ENCODE peak calls at places on chromosomes 1 and 21, in four cellular contexts. D is fibroblast of pulmonary artery, M is PC-9, N is Daoy. X is an unnamed sample.

GRCh38 chr1:10897981-10898728 is 101.7 kb upstream of the CASZ1 start:
- DNase-seq in N (peak; percentile 87), M (peak; percentile 77), D (no peak), X (no peak)

GRCh38 chr1:184789899-184790298 is 35.2 kb upstream of the EDEM3 start:
- DNase-seq in M (no peak), D (no peak), N (no peak), X (no peak)

GRCh38 chr1:181061891-181062777 is 26.4 kb upstream of the IER5 start:
- DNase-seq in D (no peak), N (no peak), M (no peak), X (no peak)

GRCh38 chr1:26664802-26665201 is 31.0 kb upstream of the ARID1A start:
- DNase-seq in N (no peak), D (no peak), M (no peak), X (no peak)

GRCh38 chr21:45333583-45334121 is 46.0 kb upstream of the POFUT2 start:
- DNase-seq in M (no peak), N (no peak), D (no peak), X (no peak)

GRCh38 chr1:160665330-160666078 is 18.7 kb upstream of the SLAMF1 start:
- DNase-seq in D (peak; percentile 77), N (no peak), M (no peak), X (peak; percentile 53)

GRCh38 chr1:3570081-3570986 is 41.0 kb downstream of the MEGF6 start:
- DNase-seq in M (peak; percentile 51), N (no peak), D (no peak), X (no peak)

GRCh38 chr1:199269241-199269640 is 630.4 kb downstream of the PTPRC start:
- DNase-seq in M (no peak), D (peak; percentile 18), N (no peak), X (no peak)

GRCh38 chr21:36481639-36482038 is 1.7 kb upstream of the CLDN14 start:
- DNase-seq in M (no peak), D (no peak), N (no peak), X (no peak)

GRCh38 chr21:45074048-45074817 is at the start of gene ADARB1:
- DNase-seq in M (peak; percentile 71), N (peak; percentile 82), D (peak; percentile 50), X (peak; percentile 37)

GRCh38 chr1:172322219-172323061 is 98.0 kb upstream of the C1orf105 start:
- DNase-seq in D (peak; percentile 93), M (no peak), N (peak; percentile 95), X (no peak)

GRCh38 chr1:151617995-151618394 is 6.1 kb downstream of the SNX27 start:
- DNase-seq in D (no peak), N (no peak), M (no peak), X (no peak)

GRCh38 chr21:28066051-28066450 is 926.6 kb downstream of the LTN1 start:
- DNase-seq in N (no peak), D (no peak), M (no peak), X (peak; percentile 18)

GRCh38 chr1:108199781-108200626 is at the start of gene SLC25A24:
- DNase-seq in D (peak; percentile 77), N (peak; percentile 97), M (peak; percentile 67), X (peak; percentile 54)

GRCh38 chr1:54497338-54497737 is 50.7 kb upstream of the ACOT11 start:
- DNase-seq in D (no peak), M (no peak), N (no peak), X (no peak)

GRCh38 chr21:16974060-16974459 is 538.8 kb upstream of the CXADR start:
- DNase-seq in N (no peak), D (no peak), M (no peak), X (no peak)

GRCh38 chr1:228282329-228283042 is 74.6 kb downstream of the OBSCN start:
- DNase-seq in M (peak; percentile 63), D (no peak), N (no peak), X (no peak)

GRCh38 chr1:167629681-167630567 is at the start of gene RCSD1:
- DNase-seq in M (no peak), N (peak; percentile 17), D (peak; percentile 25), X (no peak)

GRCh38 chr1:184393924-184394323 is 7.1 kb downstream of the C1orf21 start:
- DNase-seq in D (peak; percentile 33), N (no peak), M (no peak), X (no peak)

GRCh38 chr21:28550057-28550825 is 442.4 kb downstream of the LTN1 start:
- DNase-seq in N (no peak), M (no peak), D (no peak), X (no peak)

GRCh38 chr1:64469977-64470669 is at the start of gene CACHD1:
- DNase-seq in N (peak; percentile 92), M (no peak), D (peak; percentile 78), X (peak; percentile 75)

GRCh38 chr21:39911286-39911685 is 44.0 kb downstream of the PCP4 start:
- DNase-seq in N (no peak), D (no peak), M (no peak), X (no peak)

GRCh38 chr21:34796518-34797201 is 127.9 kb downstream of the CLIC6 start:
- DNase-seq in M (no peak), D (no peak), N (no peak), X (no peak)

GRCh38 chr1:228358039-228358763 is 48.4 kb downstream of the TRIM11 start:
- DNase-seq in N (no peak), M (no peak), D (no peak), X (no peak)

GRCh38 chr1:81151300-81151699 is 649.4 kb upstream of the ADGRL2 start:
- DNase-seq in D (peak; percentile 46), N (no peak), M (no peak), X (no peak)

GRCh38 chr1:168751195-168751650 is 22.2 kb upstream of the DPT start:
- DNase-seq in D (no peak), N (no peak), M (no peak), X (no peak)

GRCh38 chr1:147665521-147665920 is 4.8 kb downstream of the ACP6 start:
- DNase-seq in N (no peak), D (no peak), M (no peak), X (peak; percentile 26)

GRCh38 chr1:66733348-66734017 is 18.8 kb upstream of the DYNLT5 start:
- DNase-seq in N (peak; percentile 22), D (no peak), M (no peak), X (no peak)

GRCh38 chr1:226223157-226223785 is at the start of gene MIXL1:
- DNase-seq in D (no peak), M (no peak), N (peak; percentile 14), X (no peak)

GRCh38 chr1:40648928-40649591 is 16.4 kb downstream of the RIMS3 start:
- DNase-seq in M (no peak), N (no peak), D (no peak), X (no peak)

GRCh38 chr1:108636876-108637275 is 24.0 kb downstream of the HENMT1 start:
- DNase-seq in M (no peak), N (no peak), D (no peak), X (no peak)

GRCh38 chr1:78101514-78101913 is 55.7 kb downstream of the GIPC2 start:
- DNase-seq in N (peak; percentile 98), D (peak; percentile 97), M (no peak), X (peak; percentile 94)

GRCh38 chr1:64315402-64315801 is 112.0 kb downstream of the UBE2U start:
- DNase-seq in M (no peak), N (peak; percentile 18), D (no peak), X (no peak)

GRCh38 chr1:41400235-41400634 is 39.0 kb downstream of the FOXO6 start:
- DNase-seq in M (no peak), N (no peak), D (no peak), X (no peak)

GRCh38 chr1:222654849-222655248 is 37.0 kb downstream of the MIA3 start:
- DNase-seq in M (no peak), N (peak; percentile 61), D (peak; percentile 35), X (no peak)

GRCh38 chr1:229624906-229625871 is 733 bp downstream of the TAF5L start:
- DNase-seq in M (peak; percentile 63), N (peak; percentile 50), D (peak; percentile 44), X (peak; percentile 63)

GRCh38 chr1:219271914-219272545 is 98.4 kb downstream of the LYPLAL1 start:
- DNase-seq in N (peak; percentile 25), D (no peak), M (no peak), X (no peak)

GRCh38 chr21:41816583-41817165 is 49.8 kb upstream of the RIPK4 start:
- DNase-seq in D (peak; percentile 63), N (peak; percentile 77), M (no peak), X (peak; percentile 18)

GRCh38 chr1:30758785-30759380 is 1.3 kb upstream of the LAPTM5 start:
- DNase-seq in D (peak; percentile 38), M (peak; percentile 41), N (peak; percentile 43), X (no peak)

GRCh38 chr1:155241851-155242264 is 13.4 kb downstream of the ENTREP3 start:
- DNase-seq in D (no peak), N (no peak), M (no peak), X (no peak)

X was measured in COLO829.